ENCODE peak calls at places on chromosome 9, in four cellular contexts. H, Q, F and G are unnamed samples.

GRCh38 chr9:81557957-81558791 is 131.2 kb downstream of the TLE1 start:
- DNase-seq in H (no peak), Q (no peak), F (no peak), G (no peak)

GRCh38 chr9:6873862-6874261 is 116.1 kb downstream of the KDM4C start:
- DNase-seq in H (no peak), Q (no peak), F (no peak), G (no peak)

GRCh38 chr9:91710148-91710547 is 239.9 kb downstream of the ROR2 start:
- DNase-seq in H (no peak), Q (no peak), F (no peak), G (no peak)

GRCh38 chr9:18149457-18150011 is 324.4 kb upstream of the ADAMTSL1 start:
- DNase-seq in H (no peak), Q (no peak), F (no peak), G (no peak)

GRCh38 chr9:115395511-115396021 is 277.6 kb upstream of the TNC start:
- DNase-seq in H (no peak), Q (no peak), F (no peak), G (no peak)

GRCh38 chr9:16459421-16460148 is 410.9 kb downstream of the BNC2 start:
- DNase-seq in H (no peak), Q (no peak), F (no peak), G (no peak)

GRCh38 chr9:73565833-73566465 is 414.3 kb downstream of the ANXA1 start:
- DNase-seq in H (no peak), Q (no peak), F (no peak), G (peak; percentile 0)

GRCh38 chr9:98488578-98489312 is 220.0 kb downstream of the GABBR2 start:
- DNase-seq in H (no peak), Q (peak; percentile 98), F (no peak), G (no peak)

GRCh38 chr9:9963861-9964260 is 648.9 kb downstream of the PTPRD start:
- DNase-seq in H (no peak), Q (no peak), F (no peak), G (no peak)

GRCh38 chr9:5818424-5819142 is 14.3 kb downstream of the ERMP1 start:
- DNase-seq in H (no peak), Q (no peak), F (no peak), G (no peak)

GRCh38 chr9:25876248-25876647 is 198.0 kb upstream of the TUSC1 start:
- DNase-seq in H (no peak), Q (no peak), F (no peak), G (no peak)

GRCh38 chr9:38662763-38663593 is 42.6 kb upstream of the ANKRD18A start:
- DNase-seq in H (no peak), Q (no peak), F (no peak), G (peak; percentile 20)

GRCh38 chr9:13942695-13943094 is 371.2 kb downstream of the NFIB start:
- DNase-seq in H (no peak), Q (peak; percentile 21), F (no peak), G (peak; percentile 17)

GRCh38 chr9:116153765-116154333 is at the start of gene PAPPA:
- DNase-seq in H (no peak), Q (no peak), F (no peak), G (no peak)

GRCh38 chr9:79700607-79701330 is 129.0 kb downstream of the TLE4 start:
- DNase-seq in H (no peak), Q (no peak), F (no peak), G (no peak)

GRCh38 chr9:128916204-128916603 is 4.6 kb upstream of the PHYHD1 start:
- DNase-seq in H (no peak), Q (no peak), F (no peak), G (no peak)

GRCh38 chr9:4662108-4662988 is at the start of gene PLPP6:
- DNase-seq in H (peak; percentile 93), Q (peak; percentile 83), F (peak; percentile 80), G (peak; percentile 93)
- TF ChIP-seq POLR2A in H (peak; percentile 87), Q (peak; percentile 61), F (no peak), G (peak; percentile 85)

GRCh38 chr9:135772056-135773042 is 70.4 kb downstream of the KCNT1 start:
- DNase-seq in H (no peak), Q (peak; percentile 75), F (no peak), G (no peak)

GRCh38 chr9:135773677-135774238 is 71.8 kb downstream of the KCNT1 start:
- DNase-seq in H (no peak), Q (no peak), F (no peak), G (no peak)

GRCh38 chr9:135774239-135774747 is 72.3 kb downstream of the KCNT1 start:
- DNase-seq in H (no peak), Q (no peak), F (no peak), G (no peak)

GRCh38 chr9:135771401-135772051 is 69.5 kb downstream of the KCNT1 start:
- DNase-seq in H (no peak), Q (no peak), F (no peak), G (no peak)

GRCh38 chr9:135773094-135773493 is 71.1 kb downstream of the KCNT1 start:
- DNase-seq in H (no peak), Q (no peak), F (no peak), G (no peak)
- TF ChIP-seq POLR2A in H (no peak), Q (no peak), F (no peak), G (no peak)

GRCh38 chr9:70407081-70407503 is 7.4 kb downstream of the KLF9 start:
- DNase-seq in H (no peak), Q (peak; percentile 32), F (no peak), G (no peak)

GRCh38 chr9:70403618-70404025 is 10.8 kb downstream of the KLF9 start:
- DNase-seq in H (no peak), Q (no peak), F (no peak), G (no peak)

GRCh38 chr9:70406446-70406862 is 8.0 kb downstream of the KLF9 start:
- DNase-seq in H (peak; percentile 33), Q (no peak), F (no peak), G (peak; percentile 64)

GRCh38 chr9:70404261-70404660 is 10.2 kb downstream of the KLF9 start:
- DNase-seq in H (no peak), Q (no peak), F (no peak), G (peak; percentile 8)

DNA sequence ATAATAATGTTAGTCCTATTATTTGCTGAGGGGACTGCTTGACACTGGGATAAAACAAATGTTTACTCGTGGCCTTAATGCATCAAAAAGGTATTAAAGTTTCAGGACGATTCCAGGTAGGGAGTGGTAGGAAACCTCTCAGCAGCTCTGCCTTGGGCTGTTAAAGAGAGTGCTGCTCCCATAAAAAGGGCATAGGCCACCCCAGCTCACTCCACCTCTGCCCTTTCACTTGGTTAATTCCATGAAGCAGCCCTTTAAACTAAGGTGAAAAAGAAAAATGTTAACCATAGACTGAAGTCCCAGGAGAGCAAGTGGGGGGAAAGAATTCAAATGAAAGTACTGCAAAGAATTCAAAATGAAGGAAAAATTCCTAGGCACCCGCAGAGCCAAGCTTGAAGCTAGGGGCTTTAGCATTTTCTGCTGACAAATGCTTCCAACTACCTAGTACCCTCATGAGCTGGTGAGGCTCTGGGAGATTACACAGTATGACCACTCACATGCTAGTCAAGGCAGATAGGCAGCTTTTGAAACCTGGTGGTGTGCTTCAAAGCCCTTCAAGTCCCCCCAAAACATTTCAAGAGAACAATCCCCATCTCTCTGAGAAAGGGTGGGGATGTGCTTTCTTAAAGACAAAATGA is 8.5 kb downstream of the KLF9 start:
- DNase-seq in H (peak; percentile 46), Q (no peak), F (no peak), G (no peak)
- TF ChIP-seq POLR2A in H (no peak), Q (no peak), F (no peak), G (no peak)

GRCh38 chr9:131272212-131272611 is 4.1 kb downstream of the FAM78A start:
- DNase-seq in H (no peak), Q (no peak), F (no peak), G (peak; percentile 51)

GRCh38 chr9:131274674-131275331 is 1.5 kb downstream of the FAM78A start:
- DNase-seq in H (peak; percentile 65), Q (no peak), F (no peak), G (peak; percentile 56)

GRCh38 chr9:131271506-131271931 is 4.8 kb downstream of the FAM78A start:
- DNase-seq in H (no peak), Q (no peak), F (no peak), G (peak; percentile 59)

GRCh38 chr9:131273791-131274673 is 2.3 kb downstream of the FAM78A start:
- DNase-seq in H (no peak), Q (no peak), F (no peak), G (peak; percentile 86)

DNA sequence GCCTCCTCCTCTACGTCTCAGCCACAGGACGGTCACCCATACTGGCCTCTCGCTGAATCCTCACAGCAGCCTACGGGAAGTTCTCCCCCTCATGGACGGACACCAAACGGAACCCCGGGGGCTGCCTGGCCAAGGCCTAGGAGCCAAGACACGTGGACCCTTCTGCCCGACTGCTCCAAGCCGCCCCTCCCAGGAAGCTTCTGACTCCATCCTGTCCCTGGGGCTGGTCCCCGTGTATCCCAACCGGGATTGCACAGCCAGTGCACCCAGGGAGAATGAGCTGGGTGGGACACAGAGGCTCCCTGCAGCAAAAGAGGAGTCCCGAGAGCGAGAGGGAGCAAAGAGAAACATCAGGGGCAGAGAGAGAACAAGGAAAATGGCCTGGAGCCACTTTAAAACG is 3.2 kb downstream of the FAM78A start:
- DNase-seq in H (peak; percentile 32), Q (no peak), F (no peak), G (peak; percentile 89)
- TF ChIP-seq POLR2A in H (no peak), Q (no peak), F (no peak), G (no peak)

GRCh38 chr9:137212520-137212919 is 7.0 kb downstream of the NDOR1 start:
- DNase-seq in H (no peak), Q (no peak), F (no peak), G (no peak)

GRCh38 chr9:137211532-137211931 is 6.0 kb downstream of the NDOR1 start:
- DNase-seq in H (no peak), Q (no peak), F (no peak), G (no peak)

GRCh38 chr9:137215196-137215986 is 6.6 kb downstream of the RNF208 start:
- DNase-seq in H (no peak), Q (no peak), F (no peak), G (no peak)

GRCh38 chr9:137214620-137215019 is 7.4 kb downstream of the RNF208 start:
- DNase-seq in H (no peak), Q (no peak), F (no peak), G (no peak)

GRCh38 chr9:137213160-137214060 is 7.9 kb downstream of the NDOR1 start:
- DNase-seq in H (no peak), Q (no peak), F (no peak), G (no peak)
- TF ChIP-seq POLR2A in H (no peak), Q (no peak), F (no peak), G (no peak)